ENCODE peak calls at places on chromosomes 5 and 9, in four cellular contexts. G is endothelial cell, K is cardiac muscle cell, V is cardiac fibroblast. U is an unnamed sample.

GRCh38 chr5:154403776-154404387 is 41.9 kb upstream of the SAP30L start:
- DNase-seq in K (no peak), G (no peak), V (no peak), U (no peak)

GRCh38 chr5:136016945-136017530 is 11.8 kb upstream of the TGFBI start:
- DNase-seq in V (peak), K (peak), G (no peak), U (no peak)

GRCh38 chr5:84724683-84725082 is 340.0 kb upstream of the EDIL3 start:
- DNase-seq in V (peak), G (no peak), K (peak), U (no peak)

GRCh38 chr5:8033261-8033660 is 164.3 kb downstream of the MTRR start:
- DNase-seq in G (no peak), V (no peak), K (no peak), U (no peak)

GRCh38 chr5:71891856-71892255 is 172.8 kb downstream of the CARTPT start:
- DNase-seq in K (peak), V (peak), G (peak), U (no peak)

GRCh38 chr9:79014929-79015699 is 556.7 kb upstream of the TLE4 start:
- DNase-seq in V (no peak), K (no peak), G (no peak), U (no peak)

GRCh38 chr5:55899344-55899743 is 48.2 kb downstream of the IL31RA start:
- DNase-seq in G (no peak), K (peak), V (peak), U (no peak)

GRCh38 chr9:34001308-34001707 is 47.4 kb downstream of the UBAP2 start:
- DNase-seq in G (no peak), V (no peak), K (no peak), U (no peak)

GRCh38 chr5:66720776-66721175 is 124.6 kb downstream of the MAST4 start:
- DNase-seq in V (no peak), K (no peak), G (no peak), U (no peak)

GRCh38 chr5:66722653-66723052 is 126.5 kb downstream of the MAST4 start:
- DNase-seq in V (no peak), K (no peak), G (no peak), U (no peak)

GRCh38 chr5:66724336-66724735 is 128.1 kb downstream of the MAST4 start:
- DNase-seq in K (no peak), V (no peak), G (no peak), U (no peak)

GRCh38 chr5:66727630-66728029 is 131.4 kb downstream of the MAST4 start:
- DNase-seq in K (no peak), G (no peak), V (no peak), U (no peak)

GRCh38 chr5:66724740-66725139 is 128.5 kb downstream of the MAST4 start:
- DNase-seq in V (no peak), G (no peak), K (no peak), U (no peak)
- TF ChIP-seq CTCF in V (peak), G (no peak), K (peak), U (no peak)

GRCh38 chr5:644971-645370 is 32.8 kb downstream of the CEP72 start:
- DNase-seq in G (no peak), V (no peak), K (no peak), U (no peak)

GRCh38 chr5:644509-644908 is 32.4 kb downstream of the CEP72 start:
- DNase-seq in K (no peak), G (no peak), V (no peak), U (no peak)

GRCh38 chr5:642481-642880 is 30.3 kb downstream of the CEP72 start:
- DNase-seq in G (no peak), K (no peak), V (no peak), U (no peak)

GRCh38 chr5:643811-644271 is 31.7 kb downstream of the CEP72 start:
- DNase-seq in G (no peak), K (no peak), V (no peak), U (no peak)

GRCh38 chr5:643351-643801 is 31.2 kb downstream of the CEP72 start:
- DNase-seq in V (no peak), G (no peak), K (no peak), U (no peak)
- TF ChIP-seq CTCF in V (no peak), G (no peak), K (no peak), U (no peak)

GRCh38 chr9:98536542-98537173 is 172.1 kb downstream of the GABBR2 start:
- DNase-seq in G (peak), K (peak), V (no peak), U (no peak)
- TF ChIP-seq CTCF in G (peak), K (peak), V (peak), U (no peak)

DNA sequence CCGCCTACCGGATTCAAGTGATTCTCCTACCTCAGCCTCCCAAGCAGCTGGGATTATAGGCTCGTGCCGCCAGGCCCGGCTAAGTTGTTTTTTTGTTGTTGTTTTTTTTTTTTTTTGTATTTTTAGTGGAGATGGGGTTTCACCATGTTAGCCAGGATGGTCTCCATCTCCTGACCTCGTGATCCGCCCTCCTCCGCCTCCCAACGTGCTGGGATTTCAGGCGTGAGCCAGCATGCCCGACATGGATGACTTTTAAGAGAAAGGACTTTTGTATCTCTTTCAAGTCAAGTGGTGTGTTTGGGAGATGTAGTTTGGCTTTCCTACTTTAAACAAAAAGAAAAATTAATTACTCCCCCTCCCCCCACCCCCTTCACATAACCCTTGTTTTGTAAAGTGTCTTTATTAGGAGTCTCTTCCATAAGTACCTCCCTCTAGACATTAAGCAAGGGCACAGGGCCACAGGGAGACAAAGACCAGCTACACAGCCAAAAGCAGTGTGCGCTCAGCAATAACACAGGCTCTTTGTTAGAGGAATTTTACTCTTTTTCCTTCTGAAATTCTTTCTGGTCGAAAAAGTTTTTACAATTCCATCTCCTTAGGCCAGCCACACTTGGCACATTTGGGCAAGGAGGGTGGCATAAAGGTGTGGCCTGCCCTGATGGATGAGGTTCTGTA is 31.2 kb downstream of the JAKMIP2 start:
- DNase-seq in G (no peak), K (no peak), V (no peak), U (no peak)
- TF ChIP-seq CTCF in G (no peak), K (no peak), V (no peak), U (no peak)